ENCODE peak calls at places on chromosomes 11 and 22, in six cellular contexts. One of them, this sample, is unnamed.

GRCh38 chr22:46067159-46068111 is 82.9 kb upstream of the PPARA start:
- DNase-seq in effector CD4-positive, alpha-beta T cell: no peak
- DNase-seq in GM13977: no peak
- DNase-seq in esophagus squamous epithelium: no peak
- DNase-seq in Caki2: peak
- DNase-seq in CD8-positive, alpha-beta T cell: no peak
- DNase-seq in this sample: no peak

GRCh38 chr11:116649268-116649667 is 123.5 kb downstream of the BUD13 start:
- DNase-seq in CD8-positive, alpha-beta T cell: no peak
- DNase-seq in esophagus squamous epithelium: no peak
- DNase-seq in GM13977: no peak
- DNase-seq in effector CD4-positive, alpha-beta T cell: no peak
- DNase-seq in Caki2: no peak
- DNase-seq in this sample: no peak

GRCh38 chr11:45146072-45147016 is at the start of gene PRDM11:
- DNase-seq in CD8-positive, alpha-beta T cell: no peak
- DNase-seq in esophagus squamous epithelium: no peak
- DNase-seq in Caki2: peak
- DNase-seq in GM13977: peak
- DNase-seq in effector CD4-positive, alpha-beta T cell: peak
- DNase-seq in this sample: no peak

GRCh38 chr11:14969922-14970323 is 2.2 kb downstream of the CALCA start:
- DNase-seq in effector CD4-positive, alpha-beta T cell: peak
- DNase-seq in Caki2: no peak
- DNase-seq in esophagus squamous epithelium: no peak
- DNase-seq in GM13977: no peak
- DNase-seq in CD8-positive, alpha-beta T cell: peak
- DNase-seq in this sample: no peak

GRCh38 chr11:130868087-130868486 is 48.2 kb downstream of the SNX19 start:
- DNase-seq in GM13977: no peak
- DNase-seq in Caki2: no peak
- DNase-seq in effector CD4-positive, alpha-beta T cell: no peak
- DNase-seq in esophagus squamous epithelium: no peak
- DNase-seq in CD8-positive, alpha-beta T cell: no peak
- DNase-seq in this sample: no peak

GRCh38 chr22:49784987-49785614 is 42.6 kb downstream of the BRD1 start:
- DNase-seq in GM13977: no peak
- DNase-seq in Caki2: no peak
- DNase-seq in CD8-positive, alpha-beta T cell: no peak
- DNase-seq in esophagus squamous epithelium: no peak
- DNase-seq in effector CD4-positive, alpha-beta T cell: no peak
- DNase-seq in this sample: no peak

GRCh38 chr11:2517016-2517385 is 72.2 kb downstream of the KCNQ1 start:
- DNase-seq in GM13977: no peak
- DNase-seq in Caki2: no peak
- DNase-seq in CD8-positive, alpha-beta T cell: no peak
- DNase-seq in esophagus squamous epithelium: no peak
- DNase-seq in effector CD4-positive, alpha-beta T cell: no peak
- DNase-seq in this sample: no peak

GRCh38 chr11:62552465-62552782 is 5.8 kb upstream of the AHNAK start:
- DNase-seq in GM13977: no peak
- DNase-seq in effector CD4-positive, alpha-beta T cell: no peak
- DNase-seq in Caki2: no peak
- DNase-seq in CD8-positive, alpha-beta T cell: no peak
- DNase-seq in esophagus squamous epithelium: no peak
- DNase-seq in this sample: no peak

GRCh38 chr11:36288442-36289225 is 590 bp downstream of the COMMD9 start:
- DNase-seq in esophagus squamous epithelium: no peak
- DNase-seq in effector CD4-positive, alpha-beta T cell: no peak
- DNase-seq in CD8-positive, alpha-beta T cell: no peak
- DNase-seq in Caki2: no peak
- DNase-seq in GM13977: no peak
- DNase-seq in this sample: no peak

GRCh38 chr11:130562549-130562948 is 114.1 kb downstream of the ADAMTS15 start:
- DNase-seq in effector CD4-positive, alpha-beta T cell: no peak
- DNase-seq in CD8-positive, alpha-beta T cell: no peak
- DNase-seq in Caki2: no peak
- DNase-seq in esophagus squamous epithelium: no peak
- DNase-seq in GM13977: no peak
- DNase-seq in this sample: no peak

GRCh38 chr11:3885855-3886254 is 30.4 kb downstream of the STIM1 start:
- DNase-seq in esophagus squamous epithelium: no peak
- DNase-seq in CD8-positive, alpha-beta T cell: no peak
- DNase-seq in Caki2: no peak
- DNase-seq in GM13977: no peak
- DNase-seq in effector CD4-positive, alpha-beta T cell: no peak
- DNase-seq in this sample: no peak